ENCODE peak calls at places on chromosomes 1 and 21, in five cellular contexts. J is transverse colon, E is uterus, G is prostate gland, Q is thyroid gland. A is an unnamed sample.

GRCh38 chr1:109133815-109134214 is 19.9 kb downstream of the ELAPOR1 start:
- DNase-seq in Q (peak), E (no peak), G (no peak), J (no peak), A (no peak)

GRCh38 chr21:26964379-26964778 is 2.5 kb downstream of the ADAMTS5 start:
- DNase-seq in G (no peak), Q (peak), E (peak), J (peak), A (no peak)

GRCh38 chr1:202694354-202694753 is 15.9 kb downstream of the SYT2 start:
- DNase-seq in Q (no peak), J (no peak), E (no peak), G (no peak), A (no peak)

GRCh38 chr1:11701551-11701961 is 10.0 kb downstream of the DRAXIN start:
- DNase-seq in G (peak), J (no peak), E (no peak), Q (no peak), A (no peak)

GRCh38 chr1:58746182-58746581 is 37.7 kb downstream of the JUN start:
- DNase-seq in J (no peak), E (no peak), G (no peak), Q (no peak), A (no peak)

GRCh38 chr21:30719401-30719800 is 824 bp upstream of the KRTAP21-3 start:
- DNase-seq in E (no peak), G (no peak), J (no peak), Q (no peak), A (no peak)

GRCh38 chr1:168396940-168397680 is 116.4 kb downstream of the TBX19 start:
- DNase-seq in E (no peak), J (no peak), Q (no peak), G (no peak), A (no peak)

GRCh38 chr21:15667010-15667409 is 62.8 kb upstream of the USP25 start:
- DNase-seq in Q (no peak), G (no peak), E (no peak), J (no peak), A (peak)

GRCh38 chr1:21266119-21266774 is 24.0 kb downstream of the ECE1 start:
- DNase-seq in J (no peak), E (no peak), G (no peak), Q (no peak), A (no peak)

GRCh38 chr1:56516539-56517252 is 62.7 kb downstream of the PLPP3 start:
- DNase-seq in E (no peak), J (peak), G (peak), Q (peak), A (no peak)

GRCh38 chr1:220788900-220789299 is 2.2 kb downstream of the MTARC1 start:
- DNase-seq in Q (peak), G (no peak), J (no peak), E (no peak), A (no peak)

GRCh38 chr1:195584870-195585624 is 1023.2 kb downstream of the KCNT2 start:
- DNase-seq in E (no peak), G (no peak), J (peak), Q (no peak), A (no peak)

GRCh38 chr1:221449801-221450470 is 292.0 kb downstream of the DUSP10 start:
- DNase-seq in G (no peak), Q (no peak), E (no peak), J (no peak), A (no peak)

GRCh38 chr21:38181101-38181500 is 75.7 kb upstream of the KCNJ15 start:
- DNase-seq in J (no peak), E (no peak), G (no peak), Q (no peak), A (no peak)

GRCh38 chr1:212515329-212515760 is 82.6 kb downstream of the NENF start:
- DNase-seq in G (no peak), E (no peak), J (no peak), Q (no peak), A (no peak)

GRCh38 chr1:160207751-160208150 is 2.6 kb downstream of the PEA15 start:
- DNase-seq in E (no peak), G (no peak), Q (no peak), J (no peak), A (no peak)

GRCh38 chr1:154747841-154748766 is 122.0 kb downstream of the KCNN3 start:
- DNase-seq in G (no peak), E (peak), Q (no peak), J (peak), A (no peak)

GRCh38 chr1:156920233-156921052 is at the start of gene LRRC71:
- DNase-seq in G (peak), J (peak), E (peak), Q (peak), A (peak)
- TF ChIP-seq POLR2A in G (no peak), J (no peak), E (no peak), Q (no peak), A (no peak)

GRCh38 chr21:45029968-45030636 is 44.3 kb upstream of the ADARB1 start:
- DNase-seq in E (no peak), G (no peak), J (no peak), Q (no peak), A (no peak)

GRCh38 chr21:45029298-45029967 is 44.9 kb upstream of the ADARB1 start:
- DNase-seq in G (no peak), J (no peak), E (no peak), Q (no peak), A (no peak)

GRCh38 chr21:45032332-45032731 is 42.0 kb upstream of the ADARB1 start:
- DNase-seq in G (no peak), E (no peak), J (no peak), Q (no peak), A (no peak)

GRCh38 chr21:45031231-45032191 is 42.9 kb upstream of the ADARB1 start:
- DNase-seq in Q (no peak), E (no peak), G (no peak), J (no peak), A (no peak)

GRCh38 chr21:45030637-45031218 is 43.7 kb upstream of the ADARB1 start:
- DNase-seq in Q (no peak), E (no peak), J (no peak), G (no peak), A (no peak)
- TF ChIP-seq POLR2A in Q (no peak), E (no peak), J (no peak), G (no peak), A (no peak)

GRCh38 chr1:151051356-151052009 is 3.9 kb downstream of the C1orf56 start:
- DNase-seq in G (no peak), J (no peak), Q (no peak), E (no peak), A (no peak)
- TF ChIP-seq POLR2A in G (no peak), J (no peak), Q (no peak), E (no peak), A (no peak)

GRCh38 chr1:26337206-26337535 is 16.8 kb downstream of the CRYBG2 start:
- DNase-seq in J (no peak), E (no peak), Q (no peak), G (no peak), A (no peak)

GRCh38 chr1:26336477-26337205 is 17.3 kb downstream of the CRYBG2 start:
- DNase-seq in Q (peak), J (peak), G (peak), E (no peak), A (peak)

GRCh38 chr1:26340047-26340481 is 13.9 kb downstream of the CRYBG2 start:
- DNase-seq in J (no peak), E (no peak), G (no peak), Q (no peak), A (no peak)

GRCh38 chr1:26337625-26338024 is 16.3 kb downstream of the CRYBG2 start:
- DNase-seq in Q (no peak), J (no peak), G (no peak), E (no peak), A (no peak)

DNA sequence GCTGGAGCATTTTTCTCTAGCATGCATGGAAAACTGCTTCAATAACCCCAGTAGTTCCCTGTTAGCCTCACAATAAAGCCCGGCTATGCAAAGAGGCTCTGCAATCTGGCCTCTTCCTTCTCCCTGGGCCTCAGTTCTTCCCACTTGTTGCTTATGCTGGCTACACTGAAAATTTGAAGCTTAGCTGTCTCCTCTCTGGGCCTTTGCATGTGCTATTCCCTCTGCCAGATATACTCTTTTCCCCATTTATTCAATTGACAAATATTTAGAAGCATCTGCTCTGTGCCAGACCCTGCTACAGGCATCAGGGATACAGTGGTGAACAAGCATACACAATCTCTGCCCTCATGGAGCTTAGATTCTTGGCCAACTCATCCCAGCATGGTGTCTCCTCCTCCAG is 15.3 kb downstream of the CRYBG2 start:
- DNase-seq in E (no peak), Q (no peak), J (no peak), G (no peak), A (no peak)
- TF ChIP-seq POLR2A in E (no peak), Q (no peak), J (no peak), G (no peak), A (no peak)

GRCh38 chr1:36385410-36386261 is at the start of gene STK40:
- DNase-seq in Q (peak), G (peak), J (peak), E (peak), A (peak)
- TF ChIP-seq POLR2A in Q (peak), G (peak), J (no peak), E (peak), A (no peak)

DNA sequence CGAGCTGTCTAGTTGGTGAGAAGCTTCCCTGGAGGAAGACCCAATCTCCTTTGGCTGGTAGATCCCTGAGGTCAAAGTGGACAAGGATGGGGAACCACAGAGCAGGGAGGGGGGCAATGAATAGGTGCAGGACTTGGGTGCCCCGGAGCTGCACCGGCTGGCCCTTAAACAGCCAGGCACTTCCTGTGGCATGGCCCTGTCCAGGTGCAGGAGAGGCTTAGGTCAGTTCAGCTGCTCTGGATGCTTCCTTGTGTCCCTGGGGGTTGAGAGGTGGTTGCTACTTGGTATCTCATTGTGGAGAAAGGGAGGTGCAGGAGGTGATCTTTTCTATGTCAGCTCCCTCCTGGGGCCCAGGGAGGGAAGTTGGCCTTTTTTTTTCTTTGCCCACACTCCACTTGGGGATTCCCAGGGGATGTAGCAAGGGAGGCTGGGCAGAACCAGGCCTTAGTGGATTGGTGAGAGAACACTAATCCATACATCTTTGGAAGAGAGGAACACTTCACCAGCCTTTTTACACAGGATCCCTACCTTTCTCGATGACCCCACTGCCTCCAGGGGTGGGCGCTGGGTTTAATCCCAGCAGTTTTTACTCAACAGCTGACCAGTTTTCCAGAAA is 1.2 kb upstream of the ST3GAL3 start:
- DNase-seq in J (no peak), Q (no peak), E (no peak), G (no peak), A (no peak)
- TF ChIP-seq POLR2A in J (no peak), Q (no peak), E (no peak), G (no peak), A (peak)

DNA sequence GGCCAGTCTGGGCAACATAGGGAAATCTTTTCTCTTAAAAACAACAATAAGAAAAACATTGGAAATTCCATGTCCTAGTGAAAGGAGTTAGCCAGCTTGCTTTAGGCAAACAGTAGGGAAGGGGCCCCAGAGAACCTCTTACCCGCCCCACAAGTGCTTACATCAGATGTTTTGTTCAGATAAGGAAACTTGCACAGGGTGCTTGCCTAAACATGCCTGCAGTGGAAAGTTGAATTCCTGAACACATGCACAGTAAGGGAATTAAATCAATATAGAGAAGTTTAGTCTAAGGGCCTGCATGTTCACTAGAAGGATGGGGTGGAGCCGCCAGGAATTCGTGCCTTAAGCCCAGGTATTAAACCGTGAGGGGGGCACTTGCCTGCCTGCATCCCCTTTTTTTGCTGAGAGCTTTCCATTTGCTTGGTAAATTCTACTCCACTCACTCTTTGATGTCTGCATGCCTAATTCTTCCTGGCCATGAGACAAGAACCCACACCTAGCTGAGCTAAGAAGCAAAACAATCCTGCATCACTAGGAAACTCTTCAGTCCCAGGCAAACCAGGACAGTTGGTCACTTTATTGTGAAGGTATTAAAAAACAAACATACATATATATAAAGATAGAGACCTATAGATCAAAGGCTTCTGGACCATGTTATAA is 499.0 kb downstream of the SIPA1L2 start:
- DNase-seq in J (no peak), Q (no peak), G (no peak), E (no peak), A (no peak)
- TF ChIP-seq POLR2A in J (no peak), Q (no peak), G (no peak), E (no peak), A (no peak)

GRCh38 chr1:78649628-78650027 is at the start of gene IFI44:
- DNase-seq in G (peak), Q (peak), J (peak), E (peak), A (peak)

GRCh38 chr1:78652019-78652560 is 2.5 kb downstream of the IFI44 start:
- DNase-seq in E (no peak), Q (no peak), G (no peak), J (no peak), A (no peak)

GRCh38 chr1:78647238-78647637 is 2.4 kb upstream of the IFI44 start:
- DNase-seq in J (no peak), E (no peak), G (no peak), Q (no peak), A (no peak)

GRCh38 chr1:78650114-78650513 is 483 bp downstream of the IFI44 start:
- DNase-seq in E (no peak), J (no peak), Q (no peak), G (no peak), A (no peak)

GRCh38 chr1:78651247-78651646 is 1.6 kb downstream of the IFI44 start:
- DNase-seq in G (no peak), Q (no peak), E (no peak), J (no peak), A (peak)
- TF ChIP-seq POLR2A in G (no peak), Q (no peak), E (no peak), J (no peak), A (no peak)

GRCh38 chr21:36992671-36993070 is 13.8 kb upstream of the RIPPLY3 start:
- DNase-seq in E (no peak), J (no peak), G (no peak), Q (peak), A (no peak)

GRCh38 chr21:36990508-36991205 is 15.8 kb upstream of the RIPPLY3 start:
- DNase-seq in J (no peak), G (no peak), E (no peak), Q (no peak), A (no peak)

GRCh38 chr21:36987845-36988244 is 18.7 kb upstream of the RIPPLY3 start:
- DNase-seq in J (no peak), G (no peak), E (no peak), Q (no peak), A (no peak)

GRCh38 chr21:36988536-36988935 is 18.0 kb upstream of the RIPPLY3 start:
- DNase-seq in E (no peak), G (no peak), J (no peak), Q (no peak), A (no peak)

GRCh38 chr21:36989699-36990507 is 16.6 kb upstream of the RIPPLY3 start:
- DNase-seq in Q (peak), J (peak), E (peak), G (peak), A (peak)
- TF ChIP-seq POLR2A in Q (no peak), J (peak), E (no peak), G (no peak), A (peak)